ENCODE peak calls at places on chromosome 7, in nine cellular contexts. One of them, this sample, is unnamed.

GRCh38 chr7:41698726-41699125 is 4.2 kb downstream of the INHBA start:
- DNase-seq in astrocyte: peak
- DNase-seq in mammary epithelial cell: peak
- DNase-seq in thoracic aorta: no peak
- DNase-seq in esophagus muscularis mucosa: no peak
- DNase-seq in A673: no peak
- DNase-seq in endothelial cell of umbilical vein: peak
- DNase-seq in esophagus squamous epithelium: no peak
- DNase-seq in cardiac fibroblast: peak
- DNase-seq in this sample: peak

GRCh38 chr7:82530361-82530760 is 86.8 kb upstream of the CACNA2D1 start:
- DNase-seq in astrocyte: peak
- DNase-seq in mammary epithelial cell: no peak
- DNase-seq in thoracic aorta: no peak
- DNase-seq in esophagus muscularis mucosa: no peak
- DNase-seq in A673: peak
- DNase-seq in endothelial cell of umbilical vein: no peak
- DNase-seq in esophagus squamous epithelium: no peak
- DNase-seq in cardiac fibroblast: peak
- DNase-seq in this sample: no peak

GRCh38 chr7:125605241-125605640 is 675.6 kb upstream of the POT1 start:
- DNase-seq in astrocyte: peak
- DNase-seq in mammary epithelial cell: peak
- DNase-seq in thoracic aorta: no peak
- DNase-seq in esophagus muscularis mucosa: no peak
- DNase-seq in A673: no peak
- DNase-seq in endothelial cell of umbilical vein: no peak
- DNase-seq in esophagus squamous epithelium: no peak
- DNase-seq in cardiac fibroblast: peak
- DNase-seq in this sample: no peak

GRCh38 chr7:103048833-103049232 is 25.8 kb downstream of the FBXL13 start:
- DNase-seq in astrocyte: peak
- DNase-seq in mammary epithelial cell: peak
- DNase-seq in thoracic aorta: no peak
- DNase-seq in esophagus muscularis mucosa: no peak
- DNase-seq in A673: peak
- DNase-seq in endothelial cell of umbilical vein: no peak
- DNase-seq in esophagus squamous epithelium: no peak
- DNase-seq in cardiac fibroblast: no peak
- DNase-seq in this sample: no peak

GRCh38 chr7:106058925-106059324 is 53.2 kb downstream of the SYPL1 start:
- DNase-seq in astrocyte: no peak
- DNase-seq in mammary epithelial cell: no peak
- DNase-seq in thoracic aorta: no peak
- DNase-seq in esophagus muscularis mucosa: no peak
- DNase-seq in A673: no peak
- DNase-seq in endothelial cell of umbilical vein: no peak
- DNase-seq in esophagus squamous epithelium: no peak
- DNase-seq in cardiac fibroblast: no peak
- DNase-seq in this sample: no peak

GRCh38 chr7:41792099-41792498 is 89.2 kb upstream of the INHBA start:
- DNase-seq in astrocyte: no peak
- DNase-seq in mammary epithelial cell: peak
- DNase-seq in thoracic aorta: no peak
- DNase-seq in esophagus muscularis mucosa: no peak
- DNase-seq in A673: no peak
- DNase-seq in endothelial cell of umbilical vein: no peak
- DNase-seq in esophagus squamous epithelium: no peak
- DNase-seq in cardiac fibroblast: peak
- DNase-seq in this sample: peak

GRCh38 chr7:23018747-23019146 is 4.8 kb upstream of the HYCC1 start:
- DNase-seq in astrocyte: no peak
- DNase-seq in mammary epithelial cell: no peak
- DNase-seq in thoracic aorta: no peak
- DNase-seq in esophagus muscularis mucosa: no peak
- DNase-seq in A673: no peak
- DNase-seq in endothelial cell of umbilical vein: peak
- DNase-seq in esophagus squamous epithelium: no peak
- DNase-seq in cardiac fibroblast: no peak
- DNase-seq in this sample: no peak

GRCh38 chr7:20350518-20350951 is 19.8 kb downstream of the ITGB8 start:
- DNase-seq in astrocyte: peak
- DNase-seq in mammary epithelial cell: no peak
- DNase-seq in thoracic aorta: no peak
- DNase-seq in esophagus muscularis mucosa: no peak
- DNase-seq in A673: peak
- DNase-seq in endothelial cell of umbilical vein: peak
- DNase-seq in esophagus squamous epithelium: no peak
- DNase-seq in cardiac fibroblast: peak
- DNase-seq in this sample: peak

GRCh38 chr7:55438765-55439525 is 73.8 kb downstream of the LANCL2 start:
- DNase-seq in astrocyte: peak
- DNase-seq in mammary epithelial cell: peak
- DNase-seq in thoracic aorta: no peak
- DNase-seq in esophagus muscularis mucosa: no peak
- DNase-seq in A673: no peak
- DNase-seq in endothelial cell of umbilical vein: peak
- DNase-seq in esophagus squamous epithelium: no peak
- DNase-seq in cardiac fibroblast: peak
- DNase-seq in this sample: no peak

GRCh38 chr7:5693529-5693928 is 87.9 kb downstream of the RNF216 start:
- DNase-seq in astrocyte: no peak
- DNase-seq in mammary epithelial cell: peak
- DNase-seq in thoracic aorta: no peak
- DNase-seq in esophagus muscularis mucosa: no peak
- DNase-seq in A673: no peak
- DNase-seq in endothelial cell of umbilical vein: peak
- DNase-seq in esophagus squamous epithelium: no peak
- DNase-seq in cardiac fibroblast: peak
- DNase-seq in this sample: peak

GRCh38 chr7:53624391-53624790 is 589.0 kb downstream of the POM121L12 start:
- DNase-seq in astrocyte: no peak
- DNase-seq in mammary epithelial cell: no peak
- DNase-seq in thoracic aorta: no peak
- DNase-seq in esophagus muscularis mucosa: no peak
- DNase-seq in A673: no peak
- DNase-seq in endothelial cell of umbilical vein: no peak
- DNase-seq in esophagus squamous epithelium: no peak
- DNase-seq in cardiac fibroblast: no peak
- DNase-seq in this sample: no peak

GRCh38 chr7:33888206-33888605 is 17.1 kb upstream of the BMPER start:
- DNase-seq in astrocyte: peak
- DNase-seq in mammary epithelial cell: peak
- DNase-seq in thoracic aorta: no peak
- DNase-seq in esophagus muscularis mucosa: peak
- DNase-seq in A673: no peak
- DNase-seq in endothelial cell of umbilical vein: no peak
- DNase-seq in esophagus squamous epithelium: no peak
- DNase-seq in cardiac fibroblast: no peak
- DNase-seq in this sample: no peak

GRCh38 chr7:12692035-12692434 is 4.6 kb downstream of the ARL4A start:
- DNase-seq in astrocyte: no peak
- DNase-seq in mammary epithelial cell: no peak
- DNase-seq in thoracic aorta: no peak
- DNase-seq in esophagus muscularis mucosa: no peak
- DNase-seq in A673: no peak
- DNase-seq in endothelial cell of umbilical vein: peak
- DNase-seq in esophagus squamous epithelium: no peak
- DNase-seq in cardiac fibroblast: no peak
- DNase-seq in this sample: no peak

GRCh38 chr7:48441848-48442492 is 270.7 kb downstream of the ABCA13 start:
- DNase-seq in astrocyte: no peak
- DNase-seq in mammary epithelial cell: no peak
- DNase-seq in thoracic aorta: no peak
- DNase-seq in esophagus muscularis mucosa: no peak
- DNase-seq in A673: no peak
- DNase-seq in endothelial cell of umbilical vein: no peak
- DNase-seq in esophagus squamous epithelium: no peak
- DNase-seq in cardiac fibroblast: no peak
- DNase-seq in this sample: no peak

DNA sequence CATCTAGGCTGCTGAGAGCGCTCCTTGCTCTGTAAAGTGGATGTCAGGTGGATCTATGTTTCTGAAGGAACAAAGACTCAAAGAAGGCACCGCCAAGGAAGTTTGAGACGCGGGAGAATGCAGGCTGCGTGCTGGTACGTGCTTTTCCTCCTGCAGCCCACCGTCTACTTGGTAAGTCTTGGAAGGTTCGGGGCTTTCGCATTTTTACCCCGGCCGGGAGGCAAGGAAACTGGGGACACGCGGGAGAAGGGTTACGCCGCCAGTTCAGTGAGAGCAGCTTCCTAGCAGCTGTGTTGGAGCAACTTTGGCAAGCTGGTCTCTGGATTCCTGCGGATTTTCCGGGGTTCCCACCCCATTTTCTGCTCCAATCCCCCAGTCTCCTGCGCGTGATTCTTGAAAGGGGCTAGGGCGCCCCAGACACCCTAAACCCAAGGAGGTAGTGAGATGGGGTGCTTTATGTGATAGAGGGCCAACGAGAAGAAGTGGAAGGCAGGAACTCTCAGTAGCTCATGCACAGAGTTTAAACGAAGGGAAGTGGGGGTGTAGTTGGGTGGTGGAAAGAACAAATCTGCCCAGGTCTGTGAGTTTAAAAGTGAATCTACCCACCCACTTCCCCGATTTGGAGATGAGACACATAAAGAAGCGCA is 2.3 kb downstream of the NXPH1 start:
- DNase-seq in astrocyte: no peak
- DNase-seq in mammary epithelial cell: no peak
- DNase-seq in thoracic aorta: no peak
- DNase-seq in esophagus muscularis mucosa: no peak
- DNase-seq in A673: no peak
- DNase-seq in endothelial cell of umbilical vein: no peak
- DNase-seq in esophagus squamous epithelium: no peak
- DNase-seq in cardiac fibroblast: no peak
- DNase-seq in this sample: no peak
- H3K4me3 ChIP-seq in astrocyte: no peak
- H3K4me3 ChIP-seq in mammary epithelial cell: no peak
- H3K4me3 ChIP-seq in thoracic aorta: no peak
- H3K4me3 ChIP-seq in esophagus muscularis mucosa: no peak
- H3K4me3 ChIP-seq in A673: no peak
- H3K4me3 ChIP-seq in endothelial cell of umbilical vein: no peak
- H3K4me3 ChIP-seq in esophagus squamous epithelium: no peak
- H3K4me3 ChIP-seq in cardiac fibroblast: no peak
- H3K4me3 ChIP-seq in this sample: no peak

DNA sequence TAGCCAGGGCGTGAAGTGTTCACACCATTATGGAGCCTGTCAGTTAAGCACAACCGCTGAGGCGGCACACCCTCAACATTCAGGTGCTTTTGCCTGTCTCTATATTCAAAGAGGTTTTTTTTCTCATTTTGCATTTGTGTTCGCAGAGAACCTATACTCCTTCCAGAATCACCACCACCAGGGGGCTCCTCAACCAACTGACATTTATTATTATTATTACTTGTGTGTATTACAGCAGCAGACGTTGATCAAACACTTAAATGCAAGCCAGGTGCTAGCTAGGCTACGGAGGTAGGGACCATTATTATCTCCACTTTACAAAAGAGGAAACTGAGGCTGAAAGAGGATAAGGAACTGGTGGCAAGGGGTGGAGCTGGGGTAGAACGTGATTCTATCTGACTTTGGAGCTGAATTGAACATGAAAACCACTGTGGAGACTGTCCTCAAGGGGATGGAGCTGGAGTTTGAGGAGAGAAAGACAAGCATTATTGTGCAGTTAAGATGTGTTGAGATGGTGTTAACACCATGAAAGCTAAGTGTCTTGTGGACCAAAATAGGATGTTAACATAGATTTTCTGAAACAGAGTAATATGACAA is 133.8 kb upstream of the PLXNA4 start:
- DNase-seq in astrocyte: peak
- DNase-seq in mammary epithelial cell: peak
- DNase-seq in thoracic aorta: no peak
- DNase-seq in esophagus muscularis mucosa: no peak
- DNase-seq in A673: peak
- DNase-seq in endothelial cell of umbilical vein: peak
- DNase-seq in esophagus squamous epithelium: no peak
- DNase-seq in cardiac fibroblast: peak
- DNase-seq in this sample: peak
- TF ChIP-seq CTCF in astrocyte: peak
- TF ChIP-seq CTCF in mammary epithelial cell: peak
- TF ChIP-seq CTCF in thoracic aorta: peak
- TF ChIP-seq CTCF in esophagus muscularis mucosa: peak
- TF ChIP-seq CTCF in A673: peak
- TF ChIP-seq CTCF in endothelial cell of umbilical vein: peak
- TF ChIP-seq CTCF in esophagus squamous epithelium: peak
- TF ChIP-seq CTCF in cardiac fibroblast: peak
- TF ChIP-seq CTCF in this sample: peak

DNA sequence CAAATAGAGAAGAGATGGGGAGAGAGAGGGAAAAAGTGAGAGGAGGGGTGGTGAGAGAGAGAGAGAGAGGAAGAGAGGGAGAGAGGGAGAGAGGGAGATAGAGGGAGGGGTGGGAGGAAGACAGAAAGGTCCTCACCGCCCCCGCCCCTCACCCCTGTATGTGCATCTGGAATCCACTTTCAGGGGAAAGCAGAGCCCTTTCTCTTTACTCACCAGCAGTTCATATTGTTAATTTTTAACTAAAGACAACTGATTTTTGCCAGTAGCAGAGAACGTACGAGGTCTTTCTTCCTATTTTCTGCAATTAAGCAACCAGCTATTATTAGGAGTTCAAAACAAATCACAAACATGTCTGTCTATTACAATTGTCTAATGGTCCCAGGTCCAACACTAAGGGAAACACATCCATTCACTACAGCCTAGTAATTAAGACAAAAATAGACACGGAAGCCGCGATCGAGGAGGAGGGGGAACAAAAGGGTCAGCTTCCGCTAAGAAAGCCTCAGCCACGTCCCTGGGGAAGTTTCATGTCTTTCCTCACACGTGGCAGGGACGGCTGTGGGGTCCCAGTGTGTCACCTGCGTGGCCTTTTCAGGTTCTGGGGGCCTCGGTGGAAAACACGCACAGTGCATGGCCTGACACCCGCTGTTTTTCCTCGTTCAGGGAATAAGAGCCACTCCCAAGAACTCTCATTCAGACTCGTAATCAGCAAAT is 572.1 kb downstream of the PTPRN2 start:
- DNase-seq in astrocyte: no peak
- DNase-seq in mammary epithelial cell: no peak
- DNase-seq in thoracic aorta: no peak
- DNase-seq in esophagus muscularis mucosa: no peak
- DNase-seq in A673: no peak
- DNase-seq in endothelial cell of umbilical vein: no peak
- DNase-seq in esophagus squamous epithelium: no peak
- DNase-seq in cardiac fibroblast: no peak
- DNase-seq in this sample: no peak
- H3K4me3 ChIP-seq in astrocyte: no peak
- H3K4me3 ChIP-seq in mammary epithelial cell: no peak
- H3K4me3 ChIP-seq in thoracic aorta: peak
- H3K4me3 ChIP-seq in esophagus muscularis mucosa: peak
- H3K4me3 ChIP-seq in A673: no peak
- H3K4me3 ChIP-seq in endothelial cell of umbilical vein: no peak
- H3K4me3 ChIP-seq in esophagus squamous epithelium: peak
- H3K4me3 ChIP-seq in cardiac fibroblast: no peak
- H3K4me3 ChIP-seq in this sample: no peak

GRCh38 chr7:155007947-155008346 is 5.0 kb upstream of the PAXIP1 start:
- DNase-seq in astrocyte: no peak
- DNase-seq in mammary epithelial cell: no peak
- DNase-seq in thoracic aorta: no peak
- DNase-seq in esophagus muscularis mucosa: no peak
- DNase-seq in A673: peak
- DNase-seq in endothelial cell of umbilical vein: peak
- DNase-seq in esophagus squamous epithelium: no peak
- DNase-seq in cardiac fibroblast: peak
- DNase-seq in this sample: peak
- TF ChIP-seq CTCF in astrocyte: peak
- TF ChIP-seq CTCF in mammary epithelial cell: no peak
- TF ChIP-seq CTCF in thoracic aorta: no peak
- TF ChIP-seq CTCF in esophagus muscularis mucosa: no peak
- TF ChIP-seq CTCF in A673: peak
- TF ChIP-seq CTCF in endothelial cell of umbilical vein: peak
- TF ChIP-seq CTCF in esophagus squamous epithelium: no peak
- TF ChIP-seq CTCF in cardiac fibroblast: peak
- TF ChIP-seq CTCF in this sample: peak

GRCh38 chr7:57181281-57181680 is 49.0 kb upstream of the ZNF479 start:
- DNase-seq in astrocyte: no peak
- DNase-seq in mammary epithelial cell: no peak
- DNase-seq in thoracic aorta: no peak
- DNase-seq in esophagus muscularis mucosa: no peak
- DNase-seq in A673: no peak
- DNase-seq in endothelial cell of umbilical vein: no peak
- DNase-seq in esophagus squamous epithelium: no peak
- DNase-seq in cardiac fibroblast: no peak
- DNase-seq in this sample: no peak
- H3K4me3 ChIP-seq in astrocyte: no peak
- H3K4me3 ChIP-seq in mammary epithelial cell: no peak
- H3K4me3 ChIP-seq in thoracic aorta: no peak
- H3K4me3 ChIP-seq in esophagus muscularis mucosa: no peak
- H3K4me3 ChIP-seq in A673: no peak
- H3K4me3 ChIP-seq in endothelial cell of umbilical vein: no peak
- H3K4me3 ChIP-seq in esophagus squamous epithelium: no peak
- H3K4me3 ChIP-seq in cardiac fibroblast: no peak
- H3K4me3 ChIP-seq in this sample: no peak